ENCODE peak calls at places on chromosomes 13 and 19, in seven cellular contexts. G, X, L, Q, R, Z and T are unnamed samples.

GRCh38 chr19:4641132-4641531 is 1.8 kb downstream of the TNFAIP8L1 start:
- DNase-seq in G (no peak), X (no peak), L (no peak), Q (no peak), R (no peak), Z (no peak), T (no peak)

GRCh38 chr19:38037151-38037611 is 130.2 kb downstream of the SIPA1L3 start:
- DNase-seq in G (no peak), X (no peak), L (no peak), Q (no peak), R (no peak), Z (no peak), T (no peak)

GRCh38 chr13:50015263-50015662 is at the start of gene KCNRG:
- DNase-seq in G (no peak), X (no peak), L (peak; percentile 4), Q (no peak), R (no peak), Z (no peak), T (no peak)

GRCh38 chr13:44084146-44084545 is 204.4 kb downstream of the LACC1 start:
- DNase-seq in G (no peak), X (no peak), L (no peak), Q (no peak), R (no peak), Z (no peak), T (no peak)

GRCh38 chr13:114143806-114144605 is 11.6 kb upstream of the RASA3 start:
- DNase-seq in G (no peak), X (no peak), L (no peak), Q (peak; percentile 65), R (peak; percentile 3), Z (no peak), T (peak; percentile 40)

GRCh38 chr19:47443331-47443730 is 24.0 kb upstream of the MEIS3 start:
- DNase-seq in G (no peak), X (no peak), L (no peak), Q (no peak), R (no peak), Z (no peak), T (no peak)

GRCh38 chr19:36113895-36114762 is 546 bp downstream of the POLR2I start:
- DNase-seq in G (no peak), X (no peak), L (peak; percentile 42), Q (no peak), R (peak; percentile 23), Z (peak; percentile 42), T (peak; percentile 33)

GRCh38 chr19:36489920-36490415 is 607 bp upstream of the ZNF566 start:
- DNase-seq in G (peak; percentile 36), X (peak; percentile 79), L (no peak), Q (peak; percentile 67), R (peak; percentile 85), Z (peak; percentile 79), T (no peak)

GRCh38 chr19:11949201-11949600 is 15.6 kb upstream of the ZNF763 start:
- DNase-seq in G (no peak), X (no peak), L (no peak), Q (no peak), R (no peak), Z (no peak), T (no peak)

GRCh38 chr19:15418112-15418587 is 638 bp downstream of the AKAP8L start:
- DNase-seq in G (no peak), X (no peak), L (no peak), Q (no peak), R (no peak), Z (no peak), T (no peak)

GRCh38 chr19:18844806-18845329 is 13.1 kb downstream of the UPF1 start:
- DNase-seq in G (no peak), X (no peak), L (no peak), Q (no peak), R (no peak), Z (no peak), T (no peak)

GRCh38 chr13:113649212-113649611 is 8.8 kb downstream of the ATP4B start:
- DNase-seq in G (no peak), X (peak; percentile 30), L (no peak), Q (no peak), R (peak; percentile 1), Z (peak; percentile 8), T (no peak)

GRCh38 chr13:90430127-90430526 is 917.4 kb upstream of the MIR17HG start:
- DNase-seq in G (no peak), X (no peak), L (no peak), Q (no peak), R (no peak), Z (no peak), T (no peak)

GRCh38 chr19:7507884-7508283 is 8.0 kb upstream of the ZNF358 start:
- DNase-seq in G (no peak), X (peak; percentile 87), L (peak; percentile 76), Q (no peak), R (no peak), Z (peak; percentile 48), T (peak; percentile 87)

GRCh38 chr19:28224441-28224840 is 988.5 kb downstream of the UQCRFS1 start:
- DNase-seq in G (no peak), X (no peak), L (no peak), Q (no peak), R (no peak), Z (no peak), T (no peak)

GRCh38 chr13:79943633-79944032 is 397.3 kb downstream of the SPRY2 start:
- DNase-seq in G (no peak), X (no peak), L (no peak), Q (no peak), R (no peak), Z (no peak), T (no peak)

GRCh38 chr13:113770441-113770840 is 11.4 kb downstream of the TMEM255B start:
- DNase-seq in G (no peak), X (no peak), L (no peak), Q (no peak), R (no peak), Z (no peak), T (no peak)

GRCh38 chr19:1534972-1535371 is 11.1 kb downstream of the PLK5 start:
- DNase-seq in G (no peak), X (no peak), L (no peak), Q (no peak), R (no peak), Z (no peak), T (no peak)

GRCh38 chr19:35048911-35049411 is 7.4 kb downstream of the HPN start:
- DNase-seq in G (no peak), X (peak; percentile 51), L (no peak), Q (no peak), R (peak; percentile 67), Z (no peak), T (peak; percentile 93)

GRCh38 chr13:33509642-33510229 is 224.2 kb upstream of the STARD13 start:
- DNase-seq in G (no peak), X (no peak), L (no peak), Q (no peak), R (peak; percentile 50), Z (peak; percentile 35), T (peak; percentile 17)

GRCh38 chr13:44302233-44302632 is 71.4 kb upstream of the SERP2 start:
- DNase-seq in G (no peak), X (no peak), L (peak; percentile 39), Q (no peak), R (no peak), Z (no peak), T (no peak)

GRCh38 chr19:53212703-53213320 is 19.7 kb upstream of the ZNF665 start:
- DNase-seq in G (no peak), X (no peak), L (no peak), Q (no peak), R (no peak), Z (no peak), T (no peak)
- H3K9me3 ChIP-seq in G (peaks cover 39% of the 10 kb centered on the region), X (peaks cover 100% of the 10 kb centered on the region), L (peaks cover 81% of the 10 kb centered on the region), Q (peaks cover 63% of the 10 kb centered on the region), R (peaks cover 97% of the 10 kb centered on the region), Z (peaks cover 94% of the 10 kb centered on the region), T (peaks cover 97% of the 10 kb centered on the region)

GRCh38 chr13:40653558-40654318 is 12.7 kb downstream of the FOXO1 start:
- DNase-seq in G (no peak), X (no peak), L (no peak), Q (no peak), R (no peak), Z (no peak), T (no peak)

GRCh38 chr13:40656358-40656757 is 10.1 kb downstream of the FOXO1 start:
- DNase-seq in G (no peak), X (no peak), L (no peak), Q (no peak), R (no peak), Z (no peak), T (no peak)

GRCh38 chr13:40651866-40652587 is 14.4 kb downstream of the FOXO1 start:
- DNase-seq in G (no peak), X (no peak), L (no peak), Q (no peak), R (no peak), Z (no peak), T (no peak)

GRCh38 chr13:40648841-40649240 is 17.6 kb downstream of the FOXO1 start:
- DNase-seq in G (no peak), X (no peak), L (no peak), Q (no peak), R (no peak), Z (no peak), T (no peak)

GRCh38 chr13:40652588-40652940 is 13.9 kb downstream of the FOXO1 start:
- DNase-seq in G (no peak), X (no peak), L (no peak), Q (no peak), R (no peak), Z (no peak), T (no peak)
- H3K27ac ChIP-seq in G (no peak overlapping the region), X (no peak overlapping the region), L (no peak overlapping the region), Q (no peak overlapping the region), R (no peak overlapping the region), Z (peak overlapping the region; percentile 62), T (no peak overlapping the region)

DNA sequence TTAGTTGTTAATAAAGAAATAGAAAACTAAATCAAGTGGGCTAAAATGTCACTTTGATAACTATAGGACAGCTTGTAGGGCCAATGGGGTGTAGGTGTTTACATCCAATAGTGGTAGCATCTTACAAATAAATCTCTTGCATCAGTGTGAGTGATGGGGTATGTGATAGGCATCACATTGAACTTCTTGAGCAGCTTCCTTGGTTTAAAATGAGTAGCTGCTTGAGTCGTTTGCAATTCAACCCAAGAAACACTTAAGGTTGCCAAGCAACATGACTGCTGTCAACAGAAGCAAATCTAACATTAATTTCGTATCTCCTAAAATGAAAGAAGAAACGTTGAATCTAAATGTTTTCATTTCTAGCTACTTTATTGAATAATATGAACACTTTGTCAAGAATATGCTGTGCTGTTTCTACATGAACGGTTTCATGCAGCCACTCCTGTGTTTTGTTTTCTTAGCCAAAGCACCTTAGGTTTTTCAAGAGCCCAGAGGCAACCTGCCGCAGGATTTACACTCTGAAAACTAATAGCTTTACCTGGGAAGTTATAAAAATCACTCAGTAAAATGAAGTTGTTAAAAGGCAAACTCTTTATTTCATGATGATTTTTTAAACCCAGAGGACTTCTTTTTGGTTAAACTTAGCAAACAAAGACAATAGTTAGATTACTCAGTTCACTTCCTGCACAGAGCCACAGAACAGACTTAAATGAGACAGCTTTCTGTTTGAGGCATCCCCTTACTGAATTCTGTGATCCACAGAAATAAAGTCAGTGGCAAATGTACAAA is 305.2 kb downstream of the MTUS2 start:
- DNase-seq in G (no peak), X (no peak), L (no peak), Q (no peak), R (no peak), Z (no peak), T (no peak)
- H3K9me3 ChIP-seq in G (no peaks in the 10 kb centered on the region), X (no peaks in the 10 kb centered on the region), L (peaks cover 26% of the 10 kb centered on the region), Q (no peaks in the 10 kb centered on the region), R (no peaks in the 10 kb centered on the region), Z (no peaks in the 10 kb centered on the region), T (no peaks in the 10 kb centered on the region)

DNA sequence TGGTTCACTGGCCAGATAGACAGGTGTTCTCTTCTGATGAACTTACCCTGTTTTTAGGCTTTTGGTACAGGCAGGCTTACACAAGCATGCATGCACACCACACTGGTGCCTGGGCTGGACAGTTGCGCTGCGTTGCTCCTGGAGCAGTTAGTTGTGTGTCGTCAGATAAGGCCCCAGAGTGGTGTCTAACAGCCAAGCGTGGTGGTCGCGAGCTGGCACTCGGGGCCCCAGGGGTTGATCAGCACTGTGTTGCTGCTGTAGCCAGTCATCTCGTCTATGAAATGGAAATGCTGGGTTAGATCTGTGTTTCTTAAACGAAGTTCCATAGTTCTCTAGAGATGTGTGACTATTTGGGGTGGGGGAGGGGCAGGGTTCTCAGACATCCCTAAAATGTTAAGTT is 24.5 kb upstream of the TEX29 start:
- DNase-seq in G (no peak), X (no peak), L (no peak), Q (no peak), R (no peak), Z (no peak), T (no peak)
- H3K27ac ChIP-seq in G (no peak overlapping the region), X (no peak overlapping the region), L (no peak overlapping the region), Q (no peak overlapping the region), R (no peak overlapping the region), Z (no peak overlapping the region), T (no peak overlapping the region)